ENCODE peak calls at places on chromosomes 13 and 19, in five cellular contexts. T is CD8-positive, alpha-beta memory T cell; L is neural progenitor cell; O is Caco-2; E is heart right ventricle. G is an unnamed sample.

GRCh38 chr13:100532090-100532766 is 56.4 kb downstream of the GGACT start:
- DNase-seq in T (no peak), L (no peak), O (no peak), E (no peak), G (no peak)

GRCh38 chr13:46327256-46327655 is 59.8 kb downstream of the RUBCNL start:
- DNase-seq in T (no peak), L (no peak), O (no peak), E (no peak), G (no peak)

GRCh38 chr13:26785845-26786630 is 25.5 kb upstream of the GPR12 start:
- DNase-seq in T (peak; percentile 58), L (peak; percentile 30), O (no peak), E (peak; percentile 14), G (peak; percentile 16)

GRCh38 chr13:98823442-98823841 is 71.0 kb upstream of the SLC15A1 start:
- DNase-seq in T (no peak), L (no peak), O (no peak), E (no peak), G (no peak)

GRCh38 chr13:28658796-28659610 is at the start of gene POMP:
- DNase-seq in T (peak; percentile 90), L (peak; percentile 89), O (peak; percentile 90), E (peak; percentile 96), G (peak; percentile 86)

GRCh38 chr19:21439372-21439771 is 42.4 kb downstream of the ZNF493 start:
- DNase-seq in T (no peak), L (no peak), O (no peak), E (no peak), G (no peak)

GRCh38 chr13:25420161-25420560 is 48.4 kb downstream of the ATP8A2 start:
- DNase-seq in T (no peak), L (no peak), O (no peak), E (no peak), G (no peak)

GRCh38 chr13:22061371-22061805 is 390.5 kb downstream of the FGF9 start:
- DNase-seq in T (no peak), L (no peak), O (peak; percentile 32), E (no peak), G (no peak)

GRCh38 chr13:70054572-70054971 is 53.1 kb upstream of the ATXN8OS start:
- DNase-seq in T (no peak), L (no peak), O (no peak), E (no peak), G (no peak)

GRCh38 chr19:50460161-50460765 is 16.0 kb upstream of the EMC10 start:
- DNase-seq in T (no peak), L (no peak), O (peak; percentile 84), E (no peak), G (no peak)

GRCh38 chr19:7928741-7929701 is 3.1 kb upstream of the CTXN1 start:
- DNase-seq in T (peak; percentile 75), L (peak; percentile 75), O (peak; percentile 81), E (no peak), G (no peak)

GRCh38 chr19:7013678-7014077 is 7.6 kb downstream of the MBD3L2B start:
- DNase-seq in T (no peak), L (no peak), O (no peak), E (no peak), G (no peak)

GRCh38 chr13:101242720-101243119 is 173.6 kb downstream of the NALCN start:
- DNase-seq in T (no peak), L (no peak), O (no peak), E (no peak), G (no peak)

GRCh38 chr19:48415395-48415794 is 21.9 kb downstream of the GRIN2D start:
- DNase-seq in T (peak; percentile 69), L (peak; percentile 77), O (peak; percentile 76), E (peak; percentile 76), G (peak; percentile 64)

DNA sequence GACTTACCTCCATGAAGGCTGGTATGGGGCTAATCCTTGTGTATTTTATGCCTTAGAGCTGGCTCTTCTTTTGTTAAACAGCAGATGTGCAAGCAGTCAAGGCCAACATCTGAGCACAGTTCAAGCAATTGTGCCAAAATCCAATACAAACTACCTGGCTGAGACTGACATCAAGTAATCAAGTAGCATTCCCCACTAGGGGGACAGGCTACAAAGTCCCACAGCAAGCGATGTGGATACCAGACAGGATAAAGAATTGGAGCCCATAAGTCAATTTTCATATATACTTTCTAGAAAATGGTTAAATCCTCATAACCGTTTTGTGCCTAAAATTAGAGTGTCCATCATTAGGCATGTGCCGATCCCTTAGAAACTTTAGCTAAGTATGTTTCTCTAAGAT is 675.8 kb downstream of the DIAPH3 start:
- DNase-seq in T (no peak), L (no peak), O (peak; percentile 22), E (no peak), G (no peak)
- H3K4me3 ChIP-seq in T (no peak overlapping the region), L (no peak overlapping the region), O (no peak overlapping the region), E (no peak overlapping the region), G (no peak overlapping the region)

DNA sequence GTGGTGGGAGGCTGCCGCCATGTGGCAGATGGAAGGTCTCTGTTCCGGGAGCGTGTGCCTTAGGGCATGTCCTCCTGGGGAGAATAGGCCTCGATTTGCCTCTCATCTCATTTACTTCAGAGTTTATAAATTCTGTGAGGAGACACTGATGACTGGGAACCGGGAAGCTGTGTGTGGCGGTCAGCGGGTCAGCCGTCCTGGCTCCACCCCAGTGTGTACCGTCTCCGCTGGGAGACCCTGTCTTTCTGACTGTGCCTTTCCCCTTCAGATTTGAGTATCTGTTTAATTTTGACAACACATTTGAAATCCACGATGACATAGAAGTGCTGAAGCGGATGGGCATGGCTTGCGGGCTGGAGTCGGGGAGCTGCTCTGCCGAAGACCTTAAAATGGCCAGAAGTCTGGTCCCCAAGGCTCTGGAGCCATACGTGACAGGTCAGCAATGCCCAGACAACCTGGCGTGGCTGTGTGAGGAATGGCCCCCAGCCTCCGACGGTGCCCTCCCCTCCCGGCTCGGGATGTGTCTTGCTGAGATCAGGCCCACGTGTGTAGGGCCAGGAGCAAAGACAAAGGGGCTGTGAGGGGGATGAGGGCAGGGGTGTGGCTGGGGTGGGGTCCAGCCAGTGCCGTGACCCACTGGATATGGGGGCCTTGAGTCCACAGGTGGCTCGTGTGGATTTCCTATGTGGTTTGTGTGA is 21.6 kb downstream of the ATP4B start:
- DNase-seq in T (no peak), L (no peak), O (no peak), E (no peak), G (no peak)
- H3K36me3 ChIP-seq in T (peaks cover 6% of the 10 kb centered on the region), L (peaks cover 11% of the 10 kb centered on the region), O (peaks cover 1% of the 10 kb centered on the region), E (peaks cover 1% of the 10 kb centered on the region), G (peaks cover 68% of the 10 kb centered on the region)

GRCh38 chr13:102504002-102504401 is 92.8 kb upstream of the TPP2 start:
- DNase-seq in T (no peak), L (no peak), O (no peak), E (no peak), G (no peak)
- H3K4me3 ChIP-seq in T (no peak overlapping the region), L (no peak overlapping the region), O (no peak overlapping the region), E (no peak overlapping the region), G (no peak overlapping the region)

GRCh38 chr19:1369214-1369805 is 14.4 kb upstream of the NDUFS7 start:
- DNase-seq in T (no peak), L (no peak), O (no peak), E (no peak), G (no peak)
- H3K36me3 ChIP-seq in T (no peaks in the 10 kb centered on the region), L (peaks cover 4% of the 10 kb centered on the region), O (no peaks in the 10 kb centered on the region), E (no peaks in the 10 kb centered on the region), G (no peaks in the 10 kb centered on the region)

DNA sequence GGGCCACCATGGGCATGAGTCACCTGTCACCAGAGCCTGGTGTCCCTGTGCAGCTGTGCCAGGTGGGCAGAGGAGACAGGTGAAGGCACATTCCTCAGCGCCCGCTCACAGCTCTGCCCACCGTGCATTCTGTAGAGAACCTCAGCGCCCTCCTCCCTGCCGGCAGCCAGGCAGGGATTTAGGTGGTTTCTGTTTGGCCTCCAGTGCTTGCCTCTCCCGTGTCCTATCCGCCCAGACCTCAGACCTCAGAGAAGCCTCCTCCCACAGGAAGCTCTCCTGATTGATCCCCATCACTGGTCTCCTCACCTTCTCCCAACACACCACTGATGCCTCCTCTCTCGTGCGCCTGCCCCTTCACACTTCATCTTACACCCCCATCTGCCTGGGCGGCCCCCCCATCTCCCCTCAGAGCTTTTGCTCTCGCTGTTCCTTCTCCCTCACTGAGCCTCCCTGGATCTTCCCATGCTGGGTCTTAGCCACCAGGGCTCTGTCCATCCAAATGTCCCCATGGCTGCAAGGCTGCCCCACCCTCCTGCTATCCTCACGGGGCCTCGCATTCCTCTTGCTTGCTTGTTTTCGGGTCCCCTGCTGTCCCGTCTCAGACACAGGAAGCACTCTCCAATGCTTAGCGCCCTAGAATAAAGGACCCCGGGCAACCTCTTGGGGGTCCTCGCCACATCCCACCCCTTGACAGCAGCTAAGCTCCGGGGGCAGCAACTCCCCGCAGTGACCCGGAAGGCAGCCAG is 23.9 kb downstream of the SH3GL1 start:
- DNase-seq in T (no peak), L (no peak), O (no peak), E (no peak), G (no peak)
- H3K4me3 ChIP-seq in T (no peak overlapping the region), L (no peak overlapping the region), O (no peak overlapping the region), E (no peak overlapping the region), G (no peak overlapping the region)

GRCh38 chr19:10159610-10160009 is 35.1 kb downstream of the DNMT1 start:
- DNase-seq in T (no peak), L (no peak), O (no peak), E (no peak), G (no peak)

GRCh38 chr19:10158071-10158470 is 36.7 kb downstream of the DNMT1 start:
- DNase-seq in T (no peak), L (no peak), O (no peak), E (no peak), G (no peak)

GRCh38 chr19:10155834-10156233 is 36.1 kb upstream of the EIF3G start:
- DNase-seq in T (no peak), L (no peak), O (no peak), E (no peak), G (no peak)

GRCh38 chr19:10163557-10163956 is 31.2 kb downstream of the DNMT1 start:
- DNase-seq in T (no peak), L (no peak), O (no peak), E (no peak), G (no peak)

GRCh38 chr19:10158485-10158884 is 36.3 kb downstream of the DNMT1 start:
- DNase-seq in T (no peak), L (no peak), O (no peak), E (no peak), G (no peak)
- H3K36me3 ChIP-seq in T (peaks cover 70% of the 10 kb centered on the region), L (peaks cover 4% of the 10 kb centered on the region), O (peaks cover 2% of the 10 kb centered on the region), E (no peaks in the 10 kb centered on the region), G (peaks cover 73% of the 10 kb centered on the region)

GRCh38 chr19:53388904-53389303 is 6.0 kb upstream of the ZNF765 start:
- DNase-seq in T (no peak), L (no peak), O (no peak), E (no peak), G (no peak)

GRCh38 chr19:53394974-53395839 is at the start of gene ZNF765:
- DNase-seq in T (peak; percentile 95), L (peak; percentile 98), O (peak; percentile 96), E (peak; percentile 94), G (peak; percentile 86)

GRCh38 chr19:53389591-53390377 is 5.2 kb upstream of the ZNF765 start:
- DNase-seq in T (no peak), L (peak; percentile 9), O (no peak), E (no peak), G (no peak)

DNA sequence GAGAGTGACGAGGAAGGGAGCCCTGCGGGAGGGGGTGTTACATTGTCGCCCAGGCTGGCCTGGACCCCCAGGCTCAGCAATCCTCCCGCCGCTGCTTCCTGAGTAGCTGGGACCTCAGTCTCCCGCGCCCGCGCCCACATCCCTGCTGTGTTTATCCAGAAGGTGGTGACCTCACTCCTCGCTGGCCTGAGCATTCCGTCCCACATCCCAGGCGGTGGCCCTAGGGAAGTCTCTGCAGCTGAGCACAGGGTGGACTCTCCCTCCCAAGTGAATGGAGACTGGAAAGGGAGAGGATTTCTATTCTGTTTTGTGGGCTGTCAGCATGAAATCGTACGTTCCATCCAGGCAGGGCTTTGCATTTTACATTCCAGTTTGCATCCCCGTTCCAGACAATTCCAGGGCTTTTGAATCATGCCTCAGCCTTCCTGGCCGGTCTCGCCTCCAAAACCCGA is 401 bp upstream of the ZNF765 start:
- DNase-seq in T (no peak), L (peak; percentile 81), O (no peak), E (peak; percentile 49), G (peak; percentile 13)
- H3K4me3 ChIP-seq in T (peak overlapping the region; percentile 94), L (peak overlapping the region; percentile 92), O (peak overlapping the region; percentile 83), E (peak overlapping the region; percentile 74), G (peak overlapping the region; percentile 98)

G was measured in gastrocnemius medialis.